ENCODE peak calls at places on chromosomes 2 and 18, in six cellular contexts. M is upper lobe of right lung, I is adipocyte, E is A673, T is stomach, L is thoracic aorta. X is an unnamed sample. For H3K36me3, the result is how much of the 10 kb centered on the place peaks cover.

GRCh38 chr2:48531141-48531648 is 1.2 kb downstream of the STON1 start:
- DNase-seq in I (peak), M (no peak), E (peak), T (no peak), L (no peak), X (peak)

GRCh38 chr2:23760746-23761145 is 166.2 kb downstream of the ATAD2B start:
- DNase-seq in L (no peak), I (peak), E (peak), T (no peak), M (no peak), X (peak)

GRCh38 chr2:206232287-206233035 is 42.0 kb upstream of the ZDBF2 start:
- DNase-seq in T (no peak), E (no peak), I (no peak), L (no peak), M (no peak), X (no peak)

GRCh38 chr18:38458673-38459072 is 893.1 kb upstream of the CELF4 start:
- DNase-seq in E (no peak), T (no peak), L (no peak), M (no peak), I (no peak), X (peak)

GRCh38 chr2:192051533-192051932 is 143.2 kb downstream of the TMEFF2 start:
- DNase-seq in I (no peak), T (no peak), E (peak), L (no peak), M (no peak), X (peak)

GRCh38 chr18:32974421-32975165 is 201.8 kb upstream of the KLHL14 start:
- DNase-seq in I (peak), E (no peak), T (no peak), M (no peak), L (no peak), X (no peak)

GRCh38 chr2:159615936-159616733 is at the start of gene BAZ2B:
- DNase-seq in L (peak), E (peak), T (peak), I (peak), M (no peak), X (peak)

GRCh38 chr2:131035112-131035825 is 58.0 kb downstream of the FAM168B start:
- DNase-seq in E (no peak), T (peak), L (no peak), M (peak), I (peak), X (no peak)

GRCh38 chr2:8146329-8147048 is 535.4 kb upstream of the ID2 start:
- DNase-seq in M (no peak), I (no peak), L (no peak), E (peak), T (no peak), X (no peak)

GRCh38 chr2:68839260-68839833 is 31.9 kb downstream of the BMP10 start:
- DNase-seq in E (peak), M (no peak), T (no peak), L (no peak), I (no peak), X (peak)

GRCh38 chr2:165905854-165906253 is 47.7 kb downstream of the TTC21B start:
- DNase-seq in E (no peak), M (no peak), L (no peak), I (peak), T (no peak), X (no peak)
- H3K36me3 ChIP-seq in E (half or more), M (under half), L (under half), I (under half), T (under half), X (under half)

DNA sequence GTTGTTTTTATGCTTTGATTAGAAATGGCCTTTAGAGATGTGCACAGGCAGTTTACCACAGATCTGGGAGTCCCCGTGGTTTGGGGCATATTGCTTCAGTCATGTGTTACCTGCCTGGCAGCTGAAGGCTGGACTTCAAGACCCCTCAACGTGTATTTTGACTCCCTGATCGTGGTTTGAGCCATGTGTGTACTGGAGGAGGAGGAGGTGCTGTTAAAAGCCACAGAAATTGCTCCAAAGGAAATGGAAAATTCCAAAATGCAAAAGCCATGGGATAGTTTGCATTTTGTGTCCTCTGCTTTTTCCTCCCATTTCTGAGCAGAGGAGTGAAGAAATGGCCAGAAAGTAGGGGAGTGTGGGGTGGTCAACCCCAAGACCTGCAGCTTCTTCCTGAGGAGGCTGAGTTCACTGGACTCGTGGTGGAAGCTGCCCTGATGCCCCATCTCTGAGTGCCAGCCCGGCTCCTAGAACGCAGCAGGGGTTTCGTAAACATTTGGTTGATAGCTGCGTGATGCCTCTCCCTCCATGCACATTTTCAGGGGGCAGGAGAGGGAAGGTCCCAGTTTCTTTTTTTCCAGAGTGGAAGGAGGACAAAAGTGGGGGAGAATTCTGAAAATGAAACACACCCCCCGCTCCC is 45.7 kb downstream of the ITGB1BP1 start:
- DNase-seq in T (no peak), I (no peak), E (no peak), M (peak), L (no peak), X (peak)
- H3K36me3 ChIP-seq in T (half or more), I (under half), E (under half), M (under half), L (under half), X (under half)

GRCh38 chr2:238065447-238065846 is 4.6 kb downstream of the SCLY start:
- DNase-seq in L (no peak), M (no peak), T (no peak), I (no peak), E (no peak), X (no peak)
- H3K36me3 ChIP-seq in L (under half), M (under half), T (under half), I (under half), E (half or more), X (under half)

GRCh38 chr2:147288131-147288530 is 556.7 kb upstream of the ACVR2A start:
- DNase-seq in T (no peak), E (no peak), M (no peak), L (no peak), I (no peak), X (no peak)
- H3K36me3 ChIP-seq in T (under half), E (under half), M (under half), L (under half), I (under half), X (under half)

DNA sequence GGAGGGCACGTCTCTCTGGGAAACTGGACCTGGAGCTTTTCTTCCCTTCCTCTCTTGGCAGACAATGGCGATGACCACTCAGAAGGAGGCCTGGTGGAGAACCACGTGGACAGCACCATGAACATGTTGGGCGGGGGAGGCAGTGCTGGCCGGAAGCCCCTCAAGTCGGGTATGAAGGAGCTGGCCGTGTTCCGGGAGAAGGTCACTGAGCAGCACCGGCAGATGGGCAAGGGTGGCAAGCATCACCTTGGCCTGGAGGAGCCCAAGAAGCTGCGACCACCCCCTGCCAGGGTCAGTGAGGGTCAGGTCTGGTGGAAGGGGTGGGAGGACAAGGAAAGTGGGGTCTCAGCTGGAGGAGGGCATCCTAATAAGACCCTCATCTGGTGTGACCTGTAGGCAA is 27.3 kb downstream of the IGFBP2 start:
- DNase-seq in E (no peak), I (no peak), T (no peak), L (no peak), M (no peak), X (no peak)
- H3K36me3 ChIP-seq in E (half or more), I (under half), T (under half), L (under half), M (under half), X (under half)

X was measured in SJCRH30.